ENCODE peak calls at places on chromosomes 13 and 19, in ten cellular contexts. G is sigmoid colon; R is CD4-positive, alpha-beta T cell; K is PC-3; J is heart left ventricle; S is tibial nerve; Z is adrenal gland; F is heart right ventricle; D is HAP-1; U is neural progenitor cell. M is an unnamed sample.

GRCh38 chr13:94479559-94480095 is at the start of gene DCT:
- DNase-seq in D (peak; percentile 47), U (peak; percentile 63), Z (no peak), R (no peak), K (no peak), J (no peak), S (no peak), F (no peak), G (no peak), M (no peak)

GRCh38 chr19:11736696-11737095 is 2.0 kb downstream of the ZNF823 start:
- DNase-seq in K (peak; percentile 38), F (peak; percentile 39), R (no peak), D (peak; percentile 31), G (peak; percentile 72), U (no peak), Z (peak; percentile 34), S (no peak), J (peak; percentile 65), M (no peak)

GRCh38 chr13:48801255-48801654 is 147.5 kb downstream of the CYSLTR2 start:
- DNase-seq in D (no peak), G (no peak), K (no peak), J (no peak), F (no peak), S (no peak), R (no peak), Z (no peak), U (no peak), M (no peak)

GRCh38 chr19:46791944-46792343 is 3.5 kb upstream of the SLC1A5 start:
- DNase-seq in R (no peak), G (no peak), J (no peak), F (no peak), D (peak; percentile 48), Z (no peak), K (no peak), S (no peak), U (no peak), M (no peak)

GRCh38 chr13:109093988-109094387 is 464.6 kb downstream of the MYO16 start:
- DNase-seq in F (no peak), J (no peak), D (no peak), G (no peak), U (no peak), S (no peak), R (no peak), Z (no peak), K (no peak), M (no peak)

GRCh38 chr19:38974599-38975213 is 836 bp downstream of the FBXO17 start:
- DNase-seq in F (no peak), J (no peak), S (no peak), G (no peak), U (no peak), K (no peak), R (no peak), D (no peak), Z (no peak), M (no peak)

GRCh38 chr19:18290250-18291018 is 9.0 kb upstream of the JUND start:
- DNase-seq in F (no peak), U (no peak), J (no peak), R (peak; percentile 72), G (no peak), S (no peak), D (no peak), Z (no peak), K (no peak), M (peak; percentile 68)

GRCh38 chr19:7636691-7637373 is at the start of gene STXBP2:
- DNase-seq in Z (peak; percentile 44), R (peak; percentile 95), J (peak; percentile 54), G (no peak), K (peak; percentile 89), U (peak; percentile 89), F (no peak), D (peak; percentile 70), S (peak; percentile 37), M (peak; percentile 95)

GRCh38 chr19:12838182-12838890 is at the start of gene MAST1:
- DNase-seq in G (no peak), S (no peak), F (no peak), R (peak; percentile 28), U (peak; percentile 91), J (no peak), D (peak; percentile 79), Z (peak; percentile 28), K (peak; percentile 80), M (peak; percentile 46)

GRCh38 chr19:13526552-13526951 is 20.3 kb upstream of the CACNA1A start:
- DNase-seq in J (no peak), G (no peak), Z (no peak), D (peak; percentile 34), S (no peak), U (peak; percentile 34), K (peak; percentile 51), F (no peak), R (no peak), M (no peak)

GRCh38 chr19:588758-589692 is 656 bp upstream of the HCN2 start:
- DNase-seq in Z (no peak), G (no peak), U (peak; percentile 54), K (no peak), S (no peak), F (no peak), J (no peak), R (no peak), D (no peak), M (no peak)

GRCh38 chr13:104301216-104301975 is 1235.2 kb upstream of the SLC10A2 start:
- DNase-seq in F (no peak), Z (no peak), R (no peak), S (no peak), D (no peak), U (no peak), G (no peak), K (no peak), J (no peak), M (no peak)

GRCh38 chr19:3576696-3577443 is 4.1 kb downstream of the HMG20B start:
- DNase-seq in D (peak; percentile 32), U (peak; percentile 94), Z (peak; percentile 80), J (peak; percentile 72), K (no peak), F (peak; percentile 40), S (no peak), R (no peak), G (peak; percentile 91), M (no peak)

GRCh38 chr19:4678881-4679379 is 8.8 kb upstream of the MYDGF start:
- DNase-seq in S (no peak), U (peak; percentile 82), F (no peak), K (peak; percentile 31), D (peak; percentile 76), R (no peak), G (no peak), Z (peak; percentile 91), J (no peak), M (no peak)

GRCh38 chr13:20241593-20241992 is 9.5 kb upstream of the GJB6 start:
- DNase-seq in G (no peak), R (no peak), K (no peak), F (no peak), U (no peak), S (no peak), Z (no peak), D (no peak), J (no peak), M (no peak)

GRCh38 chr19:13812544-13812943 is 17.3 kb downstream of the ZSWIM4 start:
- DNase-seq in F (no peak), S (no peak), D (no peak), K (no peak), G (no peak), Z (no peak), U (no peak), J (no peak), R (no peak), M (no peak)

DNA sequence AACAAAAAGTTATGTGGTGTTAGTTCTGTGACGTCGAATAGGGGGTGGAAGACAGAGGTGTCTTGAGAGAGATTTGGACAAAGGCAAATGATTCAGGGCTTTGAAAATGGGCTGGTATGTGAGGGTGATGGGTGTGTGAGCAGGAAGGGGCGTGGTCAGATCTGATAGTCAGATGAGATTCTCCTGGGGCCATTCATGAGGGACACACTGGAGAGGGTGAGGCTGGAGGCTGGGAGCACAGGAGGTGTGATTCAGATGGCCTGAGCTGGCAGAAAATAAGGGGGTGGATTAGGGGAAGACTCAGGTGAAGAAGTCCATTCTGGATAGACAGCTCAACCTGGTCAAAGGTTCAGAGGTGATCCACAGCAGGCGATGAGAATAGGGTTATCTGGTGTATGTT is 28.0 kb downstream of the CYP4F22 start:
- DNase-seq in K (no peak), R (no peak), Z (no peak), F (no peak), J (no peak), G (no peak), D (no peak), S (no peak), U (no peak), M (no peak)
- H3K9me3 ChIP-seq in K (no peaks in the 10 kb centered on the region), R (no peaks in the 10 kb centered on the region), Z (no peaks in the 10 kb centered on the region), F (peaks cover 7% of the 10 kb centered on the region), J (peaks cover 15% of the 10 kb centered on the region), G (no peaks in the 10 kb centered on the region), D (no peaks in the 10 kb centered on the region), S (peaks cover 29% of the 10 kb centered on the region), U (peaks cover 14% of the 10 kb centered on the region), M (no peaks in the 10 kb centered on the region)

DNA sequence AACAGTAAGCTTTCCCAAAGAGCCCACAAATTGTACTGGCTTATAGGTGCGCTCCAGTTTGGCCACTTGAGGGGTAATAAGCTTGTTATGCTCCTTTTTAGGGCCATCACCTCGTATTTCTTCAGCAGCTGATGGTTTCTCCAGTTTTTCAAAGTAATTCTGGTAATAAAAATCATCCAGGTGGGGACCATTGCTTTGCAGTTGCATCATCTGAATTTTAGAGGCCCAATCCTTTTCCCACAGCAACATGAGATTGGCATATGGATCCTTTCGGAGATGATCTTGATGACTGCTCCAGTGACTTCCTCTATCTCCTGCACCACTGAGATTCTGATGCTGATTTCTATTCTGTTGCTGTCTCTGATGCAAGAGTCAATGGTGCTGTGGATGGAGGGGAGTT is 27.1 kb downstream of the ZNF546 start:
- DNase-seq in R (no peak), J (no peak), F (no peak), S (no peak), D (no peak), G (no peak), K (no peak), U (no peak), Z (no peak), M (no peak)
- H3K9me3 ChIP-seq in R (peaks cover 81% of the 10 kb centered on the region), J (peaks cover 100% of the 10 kb centered on the region), F (peaks cover 50% of the 10 kb centered on the region), S (peaks cover 93% of the 10 kb centered on the region), D (peaks cover 10% of the 10 kb centered on the region), G (peaks cover 19% of the 10 kb centered on the region), K (peaks cover 10% of the 10 kb centered on the region), U (peaks cover 26% of the 10 kb centered on the region), Z (no peaks in the 10 kb centered on the region), M (peaks cover 39% of the 10 kb centered on the region)

DNA sequence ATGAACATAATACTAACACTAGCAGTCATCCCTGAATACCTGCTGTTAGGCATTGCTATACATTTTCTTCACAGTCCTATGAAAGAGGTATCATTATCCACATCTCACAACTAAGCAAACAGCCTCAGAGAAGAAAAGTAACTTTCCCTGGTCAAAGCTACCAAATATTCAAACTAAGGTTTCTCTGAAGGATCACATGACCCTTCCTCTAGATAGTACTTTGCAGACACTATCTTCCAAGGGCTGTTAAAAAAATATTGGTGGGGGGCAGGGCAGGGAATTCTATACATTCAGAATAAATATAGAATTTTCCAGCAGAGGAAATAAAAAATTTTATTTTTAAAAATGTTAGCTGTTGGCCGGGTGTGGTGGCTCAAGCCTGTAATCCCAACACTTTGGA is 3.1 kb downstream of the SLC25A30 start:
- DNase-seq in Z (no peak), K (no peak), R (no peak), G (no peak), J (no peak), U (no peak), D (no peak), S (no peak), F (no peak), M (no peak)
- H3K9me3 ChIP-seq in Z (no peaks in the 10 kb centered on the region), K (no peaks in the 10 kb centered on the region), R (no peaks in the 10 kb centered on the region), G (no peaks in the 10 kb centered on the region), J (no peaks in the 10 kb centered on the region), U (no peaks in the 10 kb centered on the region), D (no peaks in the 10 kb centered on the region), S (no peaks in the 10 kb centered on the region), F (no peaks in the 10 kb centered on the region), M (no peaks in the 10 kb centered on the region)

GRCh38 chr19:58275564-58275963 is 3.2 kb upstream of the ZNF8 start:
- DNase-seq in R (no peak), Z (no peak), F (no peak), G (no peak), K (no peak), U (no peak), S (no peak), D (no peak), J (no peak), M (no peak)
- H3K9me3 ChIP-seq in R (peaks cover 45% of the 10 kb centered on the region), Z (no peaks in the 10 kb centered on the region), F (peaks cover 43% of the 10 kb centered on the region), G (peaks cover 22% of the 10 kb centered on the region), K (peaks cover 12% of the 10 kb centered on the region), U (no peaks in the 10 kb centered on the region), S (peaks cover 73% of the 10 kb centered on the region), D (peaks cover 18% of the 10 kb centered on the region), J (peaks cover 68% of the 10 kb centered on the region), M (peaks cover 7% of the 10 kb centered on the region)

M was measured in T-helper 17 cell.